ENCODE peak calls at places on chromosomes 2 and 18, in eight cellular contexts. A is T follicular helper cell; Q is stimulated activated CD4-positive, alpha-beta T cell treated with anti-CD3 and anti-CD28 coated beads, Interleukin-2, amount 100 ng/mL, for 24 hours; Y is cardiac fibroblast; K is activated CD4-positive, alpha-beta T cell treated with anti-CD3 and anti-CD28 coated beads, Interleukin-2, amount 50 U/mL, for 4 hours; G is posterior vena cava; H is NCI-H1436; T is SHP77. S is an unnamed sample.

GRCh38 chr18:44852818-44853217 is 172.1 kb downstream of the SETBP1 start:
- DNase-seq in A (no peak), Q (no peak), Y (no peak), K (no peak), G (no peak), H (peak), T (peak), S (no peak)

GRCh38 chr2:70362661-70363060 is 60.8 kb upstream of the FAM136A start:
- DNase-seq in A (no peak), Q (no peak), Y (no peak), K (no peak), G (no peak), H (no peak), T (no peak), S (no peak)

GRCh38 chr2:46267616-46268015 is 29.6 kb upstream of the EPAS1 start:
- DNase-seq in A (no peak), Q (no peak), Y (no peak), K (no peak), G (no peak), H (no peak), T (no peak), S (no peak)

GRCh38 chr2:203534486-203535077 is 519 bp downstream of the RAPH1 start:
- DNase-seq in A (peak), Q (peak), Y (peak), K (peak), G (peak), H (peak), T (peak), S (peak)

GRCh38 chr2:9961014-9961413 is 9.5 kb downstream of the GRHL1 start:
- DNase-seq in A (no peak), Q (no peak), Y (no peak), K (no peak), G (no peak), H (no peak), T (no peak), S (no peak)

GRCh38 chr2:233107906-233108305 is 47.8 kb downstream of the INPP5D start:
- DNase-seq in A (no peak), Q (no peak), Y (no peak), K (no peak), G (peak), H (no peak), T (no peak), S (no peak)

GRCh38 chr18:54558609-54559585 is 32.1 kb upstream of the DYNAP start:
- DNase-seq in A (no peak), Q (no peak), Y (peak), K (no peak), G (no peak), H (no peak), T (no peak), S (no peak)

GRCh38 chr2:218230882-218231281 is 13.9 kb downstream of the ARPC2 start:
- DNase-seq in A (no peak), Q (peak), Y (peak), K (no peak), G (no peak), H (no peak), T (peak), S (peak)

GRCh38 chr2:70906022-70906421 is 29.7 kb upstream of the ATP6V1B1 start:
- DNase-seq in A (no peak), Q (no peak), Y (no peak), K (no peak), G (no peak), H (no peak), T (no peak), S (peak)

GRCh38 chr2:240436626-240437180 is 1.2 kb downstream of the GPC1 start:
- DNase-seq in A (no peak), Q (no peak), Y (peak), K (no peak), G (peak), H (no peak), T (no peak), S (no peak)

GRCh38 chr18:32980896-32981295 is 208.1 kb upstream of the KLHL14 start:
- DNase-seq in A (no peak), Q (no peak), Y (peak), K (no peak), G (no peak), H (no peak), T (no peak), S (no peak)

GRCh38 chr2:64794426-64794995 is 140.8 kb upstream of the SERTAD2 start:
- DNase-seq in A (no peak), Q (no peak), Y (no peak), K (no peak), G (no peak), H (no peak), T (no peak), S (no peak)

GRCh38 chr2:75565523-75566449 is 5.0 kb upstream of the EVA1A start:
- DNase-seq in A (no peak), Q (no peak), Y (peak), K (no peak), G (no peak), H (no peak), T (no peak), S (no peak)

GRCh38 chr2:27149575-27150405 is 986 bp downstream of the TCF23 start:
- DNase-seq in A (no peak), Q (no peak), Y (no peak), K (no peak), G (peak), H (no peak), T (no peak), S (no peak)

GRCh38 chr2:224865016-224865415 is 148.9 kb upstream of the CCDC195 start:
- DNase-seq in A (no peak), Q (no peak), Y (no peak), K (no peak), G (no peak), H (no peak), T (no peak), S (no peak)

GRCh38 chr18:78816114-78816513 is 163.5 kb upstream of the SALL3 start:
- DNase-seq in A (no peak), Q (no peak), Y (no peak), K (no peak), G (no peak), H (no peak), T (no peak), S (no peak)

GRCh38 chr2:221571391-221572179 is 519 bp downstream of the EPHA4 start:
- DNase-seq in A (peak), Q (peak), Y (peak), K (peak), G (peak), H (peak), T (no peak), S (peak)

GRCh38 chr18:26104037-26104436 is 13.6 kb upstream of the SS18 start:
- DNase-seq in A (no peak), Q (no peak), Y (no peak), K (no peak), G (no peak), H (no peak), T (no peak), S (no peak)

GRCh38 chr2:233743464-233744259 is 14.8 kb downstream of the UGT1A3 start:
- DNase-seq in A (no peak), Q (no peak), Y (no peak), K (no peak), G (no peak), H (no peak), T (no peak), S (no peak)

GRCh38 chr2:54122939-54123338 is 7.5 kb downstream of the ACYP2 start:
- DNase-seq in A (no peak), Q (no peak), Y (peak), K (no peak), G (no peak), H (no peak), T (no peak), S (no peak)

GRCh38 chr18:11981633-11982366 is 493 bp downstream of the IMPA2 start:
- DNase-seq in A (no peak), Q (peak), Y (peak), K (no peak), G (peak), H (no peak), T (peak), S (peak)

GRCh38 chr18:61394983-61395382 is 61.8 kb downstream of the CDH20 start:
- DNase-seq in A (no peak), Q (no peak), Y (peak), K (no peak), G (no peak), H (no peak), T (no peak), S (no peak)

GRCh38 chr2:26590960-26591618 is 50.1 kb downstream of the CIB4 start:
- DNase-seq in A (no peak), Q (no peak), Y (no peak), K (no peak), G (peak), H (no peak), T (no peak), S (no peak)

GRCh38 chr2:236608308-236608564 is 38.6 kb downstream of the ACKR3 start:
- DNase-seq in A (no peak), Q (no peak), Y (no peak), K (no peak), G (no peak), H (no peak), T (no peak), S (no peak)

GRCh38 chr2:241065355-241065803 is 36.7 kb downstream of the MTERF4 start:
- DNase-seq in A (no peak), Q (no peak), Y (no peak), K (no peak), G (peak), H (no peak), T (no peak), S (peak)

GRCh38 chr18:2494921-2495320 is 76.4 kb downstream of the METTL4 start:
- DNase-seq in A (no peak), Q (no peak), Y (no peak), K (no peak), G (no peak), H (no peak), T (no peak), S (no peak)

GRCh38 chr2:21067863-21068537 is 24.1 kb upstream of the APOB start:
- DNase-seq in A (no peak), Q (no peak), Y (no peak), K (no peak), G (no peak), H (no peak), T (no peak), S (no peak)